ENCODE peak calls at places on chromosomes 1 and 21, in six cellular contexts. I is foreskin fibroblast; C is neural crest cell; M is WTC11; P is activated CD8-positive, alpha-beta T cell treated with anti-CD3 and anti-CD28 coated beads for 36 hours; S is A549. J is an unnamed sample.

GRCh38 chr21:37821791-37822450 is 94.3 kb downstream of the KCNJ6 start:
- DNase-seq in I (peak; percentile 47), C (no peak), M (no peak), P (no peak), S (no peak), J (no peak)

GRCh38 chr1:150165622-150166612 is 16.2 kb downstream of the PLEKHO1 start:
- DNase-seq in I (peak; percentile 59), C (peak; percentile 48), M (peak; percentile 82), P (peak; percentile 70), S (peak; percentile 42), J (peak; percentile 58)

GRCh38 chr1:2144501-2145090 is 50.0 kb downstream of the FAAP20 start:
- DNase-seq in I (no peak), C (no peak), M (no peak), P (no peak), S (no peak), J (no peak)

GRCh38 chr1:198056255-198056654 is 100.5 kb upstream of the NEK7 start:
- DNase-seq in I (no peak), C (no peak), M (peak; percentile 76), P (peak; percentile 54), S (peak; percentile 13), J (peak; percentile 54)

GRCh38 chr21:29245104-29245643 is 53.5 kb upstream of the BACH1 start:
- DNase-seq in I (no peak), C (no peak), M (no peak), P (peak; percentile 50), S (no peak), J (no peak)

GRCh38 chr21:32917392-32918135 is 108.2 kb upstream of the OLIG2 start:
- DNase-seq in I (peak; percentile 20), C (no peak), M (no peak), P (no peak), S (no peak), J (no peak)

GRCh38 chr1:181638004-181638403 is 154.7 kb downstream of the CACNA1E start:
- DNase-seq in I (no peak), C (no peak), M (no peak), P (no peak), S (no peak), J (no peak)

GRCh38 chr1:92476071-92476607 is 10.6 kb downstream of the GFI1 start:
- DNase-seq in I (no peak), C (no peak), M (peak; percentile 20), P (peak; percentile 93), S (no peak), J (no peak)

GRCh38 chr1:225437710-225438437 is 10.0 kb upstream of the LBR start:
- DNase-seq in I (peak; percentile 55), C (no peak), M (no peak), P (no peak), S (peak; percentile 52), J (peak; percentile 48)

DNA sequence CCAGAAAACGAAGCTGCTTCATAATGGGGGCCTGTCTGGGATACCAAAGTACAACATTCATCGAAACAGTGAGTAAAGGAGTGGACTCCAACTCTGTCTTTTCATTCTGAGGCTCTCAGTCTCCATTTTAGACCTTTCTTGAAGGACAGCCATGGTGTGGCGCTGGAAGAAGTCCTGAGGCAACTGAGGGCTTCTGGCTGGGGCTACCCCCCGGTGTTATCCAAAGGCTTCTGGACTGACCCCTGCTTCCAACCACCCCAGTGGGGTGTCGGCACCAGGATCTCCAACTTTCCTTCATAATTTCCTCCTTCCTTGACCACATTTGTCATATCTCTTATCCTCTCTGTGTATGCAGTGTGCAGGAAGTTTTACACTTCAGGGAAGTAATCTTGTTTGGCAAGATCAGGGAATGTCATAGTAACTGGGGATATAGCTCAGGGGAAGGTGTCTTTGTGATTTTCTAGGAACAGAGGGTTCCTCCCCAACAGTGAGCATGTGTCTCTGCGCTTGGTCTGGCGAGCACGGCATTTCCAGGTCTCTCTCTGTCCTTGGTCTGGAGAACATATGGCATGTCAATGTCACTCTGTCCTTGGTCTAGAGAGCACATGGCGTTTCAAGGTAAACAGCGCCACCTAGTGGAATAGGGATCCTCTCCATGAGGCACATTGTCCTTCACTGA is 19.4 kb upstream of the BSDC1 start:
- DNase-seq in I (peak; percentile 80), C (peak; percentile 57), M (peak; percentile 60), P (peak; percentile 85), S (peak; percentile 67), J (peak; percentile 66)
- TF ChIP-seq CTCF in I (peak; percentile 70), C (peak; percentile 65), M (peak; percentile 86), P (peak; percentile 87), S (peak; percentile 70), J (peak; percentile 68)

DNA sequence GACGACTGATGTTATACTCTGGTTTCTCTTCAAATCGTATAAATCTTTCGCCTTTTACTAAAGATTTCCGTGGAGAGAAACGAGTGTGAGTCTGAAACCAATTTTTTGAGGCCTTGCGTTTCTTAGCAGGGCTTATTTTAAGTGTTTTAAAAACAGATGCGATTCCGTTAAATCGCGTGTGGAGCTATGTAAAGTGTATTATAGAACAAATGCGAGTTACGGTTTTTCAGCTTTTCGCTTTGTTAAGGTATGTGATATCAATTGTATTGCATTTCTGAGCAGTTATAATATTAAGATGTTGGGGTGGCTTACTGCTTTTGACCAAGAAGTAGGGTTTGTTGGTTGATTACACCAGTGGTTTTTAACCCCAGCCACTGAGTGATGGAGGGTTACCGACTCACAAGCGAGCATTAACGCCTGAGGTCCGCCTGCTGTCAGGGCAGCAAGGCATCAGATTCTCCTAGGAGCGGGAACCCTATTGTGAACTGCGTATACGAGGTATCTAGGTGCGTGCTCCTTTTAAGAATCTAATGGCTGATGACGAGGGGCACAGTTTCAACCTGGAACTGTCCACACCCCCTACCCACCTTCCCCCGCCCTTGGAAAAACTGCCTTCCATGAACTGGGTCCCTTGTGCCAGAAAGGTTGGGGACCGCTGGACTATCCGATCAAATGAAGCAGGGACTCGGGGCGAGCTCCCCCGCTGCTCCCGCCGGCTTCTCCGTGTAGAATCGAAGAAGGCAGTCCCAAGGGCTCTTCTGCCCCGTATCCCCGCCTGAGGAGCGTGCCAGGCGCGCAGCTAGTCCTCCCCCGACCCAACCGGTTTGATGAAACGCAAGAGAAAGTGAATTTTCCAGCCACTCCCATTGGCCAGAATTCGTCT is 17.8 kb downstream of the KIAA2013 start:
- DNase-seq in I (peak; percentile 99), C (peak; percentile 64), M (peak; percentile 90), P (peak; percentile 91), S (peak; percentile 94), J (peak; percentile 85)
- TF ChIP-seq CTCF in I (no peak), C (no peak), M (no peak), P (no peak), S (no peak), J (no peak)

GRCh38 chr1:230760360-230760827 is 13.2 kb downstream of the CAPN9 start:
- DNase-seq in I (no peak), C (no peak), M (peak; percentile 50), P (no peak), S (no peak), J (peak; percentile 49)
- TF ChIP-seq CTCF in I (no peak), C (no peak), M (no peak), P (no peak), S (no peak), J (no peak)

GRCh38 chr1:7043232-7043549 is 257.9 kb downstream of the CAMTA1 start:
- DNase-seq in I (no peak), C (no peak), M (no peak), P (no peak), S (no peak), J (no peak)

GRCh38 chr1:7044471-7044805 is 259.2 kb downstream of the CAMTA1 start:
- DNase-seq in I (no peak), C (no peak), M (no peak), P (no peak), S (no peak), J (no peak)

GRCh38 chr1:7043729-7044470 is 258.6 kb downstream of the CAMTA1 start:
- DNase-seq in I (no peak), C (no peak), M (peak; percentile 48), P (no peak), S (no peak), J (no peak)

GRCh38 chr1:7040969-7041368 is 255.7 kb downstream of the CAMTA1 start:
- DNase-seq in I (no peak), C (no peak), M (no peak), P (no peak), S (no peak), J (no peak)

DNA sequence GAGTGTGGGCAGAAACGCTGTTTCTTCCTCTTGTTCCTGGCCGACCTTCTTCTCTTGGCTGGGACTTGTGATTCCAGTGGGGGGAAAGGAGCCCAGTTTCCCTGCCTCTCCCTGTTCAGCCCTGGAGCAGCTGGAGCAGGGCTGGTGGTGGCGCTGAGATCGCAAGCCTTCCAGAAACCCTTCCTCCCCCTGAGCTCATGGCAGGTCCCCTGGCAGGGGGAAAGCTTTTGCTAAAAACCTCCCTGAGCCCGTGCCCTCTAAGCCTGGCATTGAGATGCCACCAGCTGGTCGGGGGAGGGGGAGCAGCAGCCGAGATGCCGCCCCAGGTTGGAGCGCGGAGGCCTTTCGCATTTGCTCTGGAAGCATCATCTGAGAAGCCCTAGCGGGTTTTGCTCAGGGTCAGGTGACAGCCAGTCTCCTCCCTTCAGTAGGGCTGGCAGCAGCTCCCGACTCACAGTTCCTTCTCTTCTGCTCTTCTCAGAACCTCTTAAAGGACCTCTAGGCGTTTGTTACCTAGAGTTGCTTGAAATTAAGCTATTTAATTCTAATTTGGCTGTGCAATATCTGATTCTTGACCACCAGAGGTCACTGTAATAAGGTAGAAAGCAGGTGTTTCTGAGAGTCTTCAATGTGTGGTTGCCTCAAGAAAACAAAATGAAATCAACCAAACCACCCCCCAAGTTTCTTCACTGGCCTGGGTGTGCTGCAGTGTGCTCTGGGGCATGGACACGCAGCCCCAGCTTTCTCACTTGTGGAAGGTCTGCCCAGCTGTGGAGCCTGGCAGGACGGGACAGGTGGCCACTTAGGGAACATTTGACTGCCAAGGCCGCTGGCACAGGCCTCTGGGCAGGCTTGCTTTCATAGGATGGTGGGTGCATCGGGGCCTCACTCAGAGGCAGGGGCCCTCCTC is 257.3 kb downstream of the CAMTA1 start:
- DNase-seq in I (peak; percentile 50), C (no peak), M (peak; percentile 27), P (no peak), S (peak; percentile 48), J (no peak)
- TF ChIP-seq CTCF in I (peak; percentile 43), C (peak; percentile 76), M (peak; percentile 57), P (peak; percentile 52), S (peak; percentile 65), J (no peak)

GRCh38 chr1:185911978-185912377 is 177.8 kb downstream of the HMCN1 start:
- DNase-seq in I (no peak), C (no peak), M (no peak), P (no peak), S (no peak), J (no peak)
- TF ChIP-seq CTCF in I (no peak), C (no peak), M (no peak), P (no peak), S (no peak), J (no peak)

DNA sequence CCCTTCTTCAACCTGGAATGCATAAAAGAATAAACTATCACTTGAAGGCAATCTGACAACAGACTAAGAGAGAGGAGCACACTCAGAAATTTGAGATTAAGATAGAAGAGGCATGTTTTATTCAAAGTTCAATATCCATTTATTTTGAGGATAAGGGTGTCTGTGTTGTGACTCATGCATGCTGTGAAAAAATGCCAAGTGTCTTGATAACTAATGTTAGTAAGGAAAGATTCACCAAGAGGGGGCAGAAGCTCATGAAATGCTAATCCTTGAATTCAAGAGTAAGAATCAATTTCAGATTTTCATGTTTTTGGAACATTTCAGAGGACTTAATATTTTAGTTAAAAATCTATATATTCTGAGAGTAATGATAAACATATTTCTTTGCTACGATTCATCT is 94.0 kb downstream of the IFI44 start:
- DNase-seq in I (peak; percentile 78), C (no peak), M (no peak), P (no peak), S (no peak), J (no peak)
- TF ChIP-seq CTCF in I (peak; percentile 24), C (no peak), M (no peak), P (no peak), S (no peak), J (no peak)